ENCODE peak calls at places on chromosomes 3 and 15, in seven cellular contexts. B is K562, F is HCT116, J is HepG2, G is GM12878, Y is SK-N-SH, S is H1. A is an unnamed sample.

GRCh38 chr3:126476976-126477330 is 1.3 kb upstream of the ZXDC start:
- DNase-seq in S (no peak), G (no peak), J (peak), F (no peak), B (no peak), Y (no peak), A (peak)

GRCh38 chr3:137012097-137012501 is 54.3 kb downstream of the IL20RB start:
- DNase-seq in G (no peak), S (no peak), F (no peak), B (no peak), Y (no peak), J (no peak), A (no peak)

GRCh38 chr3:13020159-13020558 is 53.1 kb downstream of the IQSEC1 start:
- DNase-seq in Y (no peak), G (no peak), F (no peak), S (no peak), B (no peak), J (no peak), A (no peak)

GRCh38 chr3:111691293-111691909 is 96.3 kb upstream of the ZBED2 start:
- DNase-seq in G (no peak), J (peak), S (no peak), F (no peak), B (no peak), Y (peak), A (peak)

GRCh38 chr3:128194843-128195242 is 41.6 kb downstream of the EEFSEC start:
- DNase-seq in B (no peak), J (no peak), F (no peak), S (no peak), Y (peak), G (no peak), A (no peak)

GRCh38 chr3:64684715-64685261 is 3.0 kb downstream of the ADAMTS9 start:
- DNase-seq in G (no peak), S (peak), F (no peak), B (no peak), Y (peak), J (no peak), A (no peak)

GRCh38 chr3:189572249-189572648 is 58.9 kb upstream of the TP63 start:
- DNase-seq in F (no peak), S (no peak), Y (no peak), G (no peak), J (no peak), B (no peak), A (no peak)

GRCh38 chr15:64045774-64046346 is 425 bp downstream of the DAPK2 start:
- DNase-seq in J (no peak), F (no peak), S (peak), G (no peak), B (no peak), Y (peak), A (peak)

GRCh38 chr3:189766416-189766815 is 135.2 kb downstream of the TP63 start:
- DNase-seq in Y (no peak), B (no peak), J (no peak), G (no peak), F (no peak), S (no peak), A (peak)

GRCh38 chr3:143585720-143586456 is 262.4 kb downstream of the SLC9A9 start:
- DNase-seq in S (no peak), B (no peak), J (no peak), G (peak), F (no peak), Y (no peak), A (no peak)

GRCh38 chr3:9602620-9603019 is 46.7 kb upstream of the MTMR14 start:
- DNase-seq in S (no peak), F (no peak), J (no peak), G (no peak), B (no peak), Y (no peak), A (no peak)

GRCh38 chr3:9606108-9606507 is 43.2 kb upstream of the MTMR14 start:
- DNase-seq in F (no peak), J (no peak), B (no peak), S (no peak), Y (no peak), G (no peak), A (no peak)

GRCh38 chr3:9595877-9596276 is 42.3 kb upstream of the LHFPL4 start:
- DNase-seq in F (no peak), S (no peak), J (no peak), Y (no peak), B (no peak), G (no peak), A (peak)

GRCh38 chr3:9598783-9599387 is 45.3 kb upstream of the LHFPL4 start:
- DNase-seq in Y (no peak), F (no peak), B (no peak), S (no peak), J (no peak), G (no peak), A (no peak)

DNA sequence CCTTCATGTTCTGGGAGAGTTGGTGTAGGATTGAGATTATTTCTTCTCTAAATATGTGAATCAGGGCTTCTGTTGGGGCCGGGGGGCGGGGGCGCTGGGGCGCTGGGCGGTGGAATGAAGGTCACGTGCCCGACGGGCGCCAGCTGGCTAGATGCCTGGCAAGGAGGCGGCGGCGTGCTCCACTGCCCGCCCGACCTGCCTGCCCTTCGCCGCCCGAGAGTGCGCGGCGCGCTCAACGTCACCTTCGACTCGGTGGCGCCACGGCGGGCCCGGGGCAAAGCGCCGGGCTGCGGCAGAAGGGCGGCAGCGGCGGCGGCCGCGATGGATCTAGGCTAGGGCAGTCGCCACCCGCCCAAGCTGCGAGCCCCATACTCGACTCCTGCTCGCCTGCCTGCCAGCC is 47.0 kb upstream of the LHFPL4 start:
- DNase-seq in J (no peak), G (no peak), B (no peak), Y (peak), F (no peak), S (peak), A (peak)
- TF ChIP-seq JUND in J (no peak), G (no peak), B (no peak), Y (no peak), F (no peak), S (no peak), A (no peak)

GRCh38 chr3:151107701-151108100 is 22.2 kb downstream of the MED12L start:
- DNase-seq in G (no peak), J (no peak), Y (no peak), F (no peak), S (no peak), B (no peak), A (no peak)

GRCh38 chr3:151112731-151113130 is 27.3 kb downstream of the MED12L start:
- DNase-seq in S (no peak), B (no peak), F (no peak), G (no peak), J (no peak), Y (no peak), A (no peak)

GRCh38 chr3:151109401-151109800 is 23.9 kb downstream of the MED12L start:
- DNase-seq in Y (no peak), B (no peak), G (no peak), J (peak), S (no peak), F (no peak), A (no peak)

GRCh38 chr3:151106311-151106710 is 20.8 kb downstream of the MED12L start:
- DNase-seq in G (no peak), Y (no peak), F (no peak), B (no peak), S (no peak), J (no peak), A (no peak)

GRCh38 chr3:151107177-151107576 is 21.7 kb downstream of the MED12L start:
- DNase-seq in J (no peak), F (no peak), G (no peak), Y (no peak), S (no peak), B (no peak), A (no peak)
- TF ChIP-seq JUND in J (no peak), F (no peak), G (no peak), Y (no peak), S (no peak), B (no peak), A (no peak)

GRCh38 chr3:88879905-88880304 is 227.5 kb upstream of the EPHA3 start:
- DNase-seq in F (no peak), J (no peak), S (no peak), Y (no peak), B (no peak), G (no peak), A (no peak)
- TF ChIP-seq JUND in F (no peak), J (no peak), S (no peak), Y (no peak), B (no peak), G (no peak), A (no peak)

GRCh38 chr15:69341356-69341755 is 42.6 kb downstream of the PAQR5 start:
- DNase-seq in F (no peak), S (no peak), Y (no peak), B (no peak), G (no peak), J (no peak), A (no peak)

GRCh38 chr15:69344238-69344637 is 45.5 kb downstream of the PAQR5 start:
- DNase-seq in J (no peak), S (no peak), F (no peak), B (no peak), Y (no peak), G (no peak), A (no peak)

GRCh38 chr15:69342460-69343076 is 43.9 kb downstream of the PAQR5 start:
- DNase-seq in B (no peak), G (no peak), F (no peak), S (no peak), J (no peak), Y (no peak), A (no peak)

GRCh38 chr15:69343133-69343532 is 44.4 kb downstream of the PAQR5 start:
- DNase-seq in S (no peak), B (no peak), G (no peak), J (no peak), F (no peak), Y (no peak), A (no peak)

GRCh38 chr15:69346112-69346511 is 47.4 kb downstream of the PAQR5 start:
- DNase-seq in F (no peak), B (no peak), G (no peak), Y (no peak), J (no peak), S (no peak), A (no peak)
- TF ChIP-seq JUND in F (no peak), B (no peak), G (no peak), Y (no peak), J (no peak), S (no peak), A (no peak)

A was measured in T47D.